ENCODE peak calls at places on chromosomes 6 and 20, in seven cellular contexts. G, H, L, B, E, T and M are unnamed samples.

GRCh38 chr6:108921547-108922331 is 73.5 kb downstream of the ARMC2 start:
- DNase-seq in L (no peak), G (no peak), E (no peak), H (no peak), B (no peak), T (peak), M (peak)

GRCh38 chr6:43865947-43866346 is 95.9 kb downstream of the VEGFA start:
- DNase-seq in L (peak), T (no peak), H (no peak), G (no peak), E (no peak), B (no peak), M (peak)

GRCh38 chr6:107646176-107646575 is 156.3 kb downstream of the SOBP start:
- DNase-seq in H (no peak), L (no peak), B (no peak), T (peak), E (no peak), G (no peak), M (no peak)

GRCh38 chr6:4844108-4844507 is 67.9 kb downstream of the CDYL start:
- DNase-seq in E (no peak), H (no peak), T (no peak), G (peak), B (no peak), L (peak), M (no peak)

GRCh38 chr6:137277971-137278602 is 58.9 kb upstream of the IFNGR1 start:
- DNase-seq in T (no peak), B (no peak), L (no peak), H (peak), G (peak), E (no peak), M (no peak)

GRCh38 chr6:100281471-100281878 is 183.2 kb downstream of the SIM1 start:
- DNase-seq in L (no peak), B (no peak), T (no peak), H (no peak), E (no peak), G (peak), M (no peak)

GRCh38 chr20:56817780-56818675 is 188.9 kb downstream of the TFAP2C start:
- DNase-seq in L (no peak), H (no peak), G (no peak), T (no peak), B (no peak), E (no peak), M (no peak)

GRCh38 chr6:116801971-116802370 is 26.9 kb downstream of the GPRC6A start:
- DNase-seq in H (no peak), T (no peak), L (no peak), E (no peak), B (no peak), G (no peak), M (no peak)

GRCh38 chr20:54368578-54368977 is 106.8 kb upstream of the DOK5 start:
- DNase-seq in E (no peak), G (no peak), H (no peak), B (no peak), T (no peak), L (no peak), M (no peak)

GRCh38 chr6:14530385-14530784 is 412.8 kb downstream of the CD83 start:
- DNase-seq in T (no peak), G (no peak), H (no peak), E (no peak), B (no peak), L (no peak), M (no peak)

GRCh38 chr6:81534934-81535465 is 217.5 kb downstream of the TENT5A start:
- DNase-seq in L (no peak), T (no peak), G (no peak), H (no peak), E (no peak), B (no peak), M (no peak)

GRCh38 chr6:81531869-81532561 is 220.5 kb downstream of the TENT5A start:
- DNase-seq in G (no peak), B (no peak), T (no peak), H (no peak), L (no peak), E (no peak), M (no peak)
- H3K27ac ChIP-seq in G (no peak), B (no peak), T (no peak), H (no peak), L (no peak), E (no peak), M (no peak)

DNA sequence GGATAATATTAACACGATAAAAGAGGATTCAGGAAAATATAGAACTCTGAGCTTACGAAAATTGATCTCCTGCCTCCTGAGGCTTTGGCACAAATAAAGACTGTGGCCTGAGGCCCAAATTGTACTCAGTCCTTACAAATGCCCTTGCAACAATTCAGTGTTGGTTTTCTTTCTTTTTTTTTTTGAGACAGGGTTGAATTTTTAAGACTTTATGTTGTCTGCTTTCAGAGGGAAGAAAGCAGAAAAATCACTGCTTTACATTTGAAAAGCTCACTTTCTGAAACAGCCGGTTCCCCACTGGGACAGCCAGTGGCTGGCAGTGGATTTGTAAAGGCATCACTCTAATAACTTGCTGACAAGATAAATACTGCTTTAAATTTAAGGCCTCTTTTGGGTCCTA is 290.5 kb downstream of the SLC35F1 start:
- DNase-seq in G (peak), E (no peak), H (no peak), L (no peak), T (no peak), B (no peak), M (no peak)
- H3K27ac ChIP-seq in G (peak), E (no peak), H (no peak), L (no peak), T (no peak), B (no peak), M (no peak)

DNA sequence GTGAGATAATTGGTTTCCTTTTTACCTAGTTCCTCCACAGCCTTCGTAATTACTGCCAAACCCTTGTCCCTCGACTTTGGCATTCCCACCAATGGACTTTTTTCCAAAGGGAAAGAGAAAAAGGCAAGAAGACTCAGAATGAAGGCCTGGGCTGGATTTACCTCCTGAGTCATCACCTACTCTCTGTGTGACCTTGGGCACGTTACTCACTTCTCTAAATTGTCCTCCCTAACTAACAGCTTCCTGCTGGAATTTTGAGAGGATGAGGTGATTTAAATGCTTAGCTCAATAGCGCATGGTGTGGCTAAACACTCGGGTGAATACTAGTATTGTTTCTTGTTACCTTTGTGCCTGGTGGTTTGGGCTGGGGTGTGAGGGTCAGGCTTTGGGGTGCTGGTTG is 146.6 kb downstream of the DHX35 start:
- DNase-seq in B (no peak), L (no peak), H (no peak), E (no peak), G (no peak), T (no peak), M (no peak)
- H3K27ac ChIP-seq in B (no peak), L (no peak), H (no peak), E (no peak), G (no peak), T (no peak), M (no peak)

GRCh38 chr20:63208346-63208924 is 7.5 kb downstream of the YTHDF1 start:
- DNase-seq in B (no peak), T (no peak), H (no peak), E (no peak), G (no peak), L (no peak), M (no peak)
- H3K27ac ChIP-seq in B (no peak), T (no peak), H (no peak), E (no peak), G (no peak), L (no peak), M (no peak)

GRCh38 chr20:39259010-39259803 is 297.1 kb downstream of the DHX35 start:
- DNase-seq in G (no peak), L (no peak), E (no peak), B (no peak), H (no peak), T (no peak), M (peak)
- H3K27ac ChIP-seq in G (no peak), L (no peak), E (no peak), B (no peak), H (no peak), T (no peak), M (no peak)

DNA sequence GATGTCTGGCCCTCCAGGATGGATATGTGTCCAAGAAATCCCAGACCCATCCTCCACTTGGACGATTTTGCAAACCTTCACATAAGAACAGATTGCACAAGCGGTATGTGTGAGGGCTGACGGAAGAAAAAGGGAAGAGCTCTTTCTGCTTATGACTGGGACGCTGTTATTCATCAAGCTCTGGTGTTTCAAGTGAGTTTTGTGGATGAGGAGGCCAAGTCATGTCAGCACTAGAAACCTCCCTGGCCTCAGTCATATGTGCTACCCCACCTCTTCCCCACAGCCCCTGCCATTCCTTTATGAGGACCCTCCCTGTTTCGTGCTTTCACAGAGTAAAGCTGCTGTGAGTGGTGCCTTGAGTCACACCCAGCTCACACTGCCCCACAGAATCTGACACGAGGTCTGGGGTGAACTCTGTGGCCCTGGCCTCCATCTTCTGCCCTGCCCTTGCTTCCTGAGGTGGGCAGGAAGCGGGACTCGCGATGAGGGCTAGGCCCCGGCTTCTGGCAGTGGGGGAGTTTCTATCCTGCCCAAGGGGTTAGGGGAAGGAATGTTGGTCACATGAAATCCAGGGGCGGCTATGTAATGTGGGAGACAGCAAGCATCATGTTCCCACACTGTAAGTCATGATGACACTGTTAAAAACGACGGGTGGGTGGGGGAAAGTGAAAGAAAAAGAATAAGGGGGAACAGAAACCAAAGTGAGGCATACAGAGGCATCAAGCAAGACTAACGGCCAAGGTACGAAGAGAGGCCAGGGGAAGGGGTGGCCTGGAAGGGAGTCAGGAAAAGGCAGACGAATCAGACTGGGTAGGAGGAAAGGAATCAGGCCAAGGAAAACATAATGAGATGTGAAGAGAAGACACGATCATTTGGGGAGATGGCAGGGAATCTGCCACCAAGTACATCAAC is 78.1 kb downstream of the PRDM1 start:
- DNase-seq in T (peak), H (no peak), B (no peak), G (no peak), E (no peak), L (no peak), M (peak)
- H3K27ac ChIP-seq in T (peak), H (no peak), B (no peak), G (no peak), E (peak), L (no peak), M (peak)